ENCODE peak calls at places on chromosome 16, in five cellular contexts. S is IMR-90, P is mesenchymal stem cell, N is mesendoderm, K is H9. I is an unnamed sample.

GRCh38 chr16:12971216-12971615 is 69.8 kb downstream of the SHISA9 start:
- DNase-seq in S (no peak), P (no peak), N (peak; percentile 59), K (no peak), I (no peak)

GRCh38 chr16:61926766-61927165 is 109.5 kb downstream of the CDH8 start:
- DNase-seq in S (no peak), P (no peak), N (no peak), K (no peak), I (no peak)

GRCh38 chr16:77137045-77137444 is 53.9 kb upstream of the MON1B start:
- DNase-seq in S (no peak), P (peak; percentile 8), N (no peak), K (no peak), I (no peak)

GRCh38 chr16:3881499-3881995 is 1.0 kb upstream of the CREBBP start:
- DNase-seq in S (no peak), P (no peak), N (peak; percentile 49), K (peak; percentile 46), I (no peak)

GRCh38 chr16:77946834-77947233 is 75.5 kb upstream of the CLEC3A start:
- DNase-seq in S (peak; percentile 14), P (peak; percentile 77), N (peak; percentile 98), K (no peak), I (peak; percentile 53)

GRCh38 chr16:81505011-81505660 is 60.5 kb downstream of the CMIP start:
- DNase-seq in S (no peak), P (no peak), N (peak; percentile 51), K (no peak), I (no peak)

GRCh38 chr16:9980981-9981380 is 201.2 kb downstream of the GRIN2A start:
- DNase-seq in S (no peak), P (no peak), N (no peak), K (no peak), I (no peak)

GRCh38 chr16:4641306-4641687 is 16.7 kb downstream of the MGRN1 start:
- DNase-seq in S (no peak), P (no peak), N (no peak), K (no peak), I (no peak)

GRCh38 chr16:77009453-77009852 is 181.5 kb upstream of the MON1B start:
- DNase-seq in S (no peak), P (no peak), N (no peak), K (no peak), I (no peak)

GRCh38 chr16:87736003-87736382 is 29.8 kb downstream of the KLHDC4 start:
- DNase-seq in S (no peak), P (no peak), N (no peak), K (no peak), I (no peak)

GRCh38 chr16:89017956-89018604 is 41.1 kb upstream of the CBFA2T3 start:
- DNase-seq in S (no peak), P (no peak), N (no peak), K (no peak), I (no peak)

GRCh38 chr16:72924918-72925630 is 122.9 kb downstream of the ZFHX3 start:
- DNase-seq in S (no peak), P (no peak), N (no peak), K (no peak), I (no peak)

GRCh38 chr16:54164789-54165173 is 121.8 kb downstream of the IRX3 start:
- DNase-seq in S (no peak), P (no peak), N (no peak), K (no peak), I (no peak)

GRCh38 chr16:15811778-15812750 is 44.8 kb downstream of the MYH11 start:
- DNase-seq in S (peak; percentile 86), P (peak; percentile 93), N (peak; percentile 92), K (no peak), I (peak; percentile 39)

GRCh38 chr16:73432794-73433455 is 385.0 kb upstream of the ZFHX3 start:
- DNase-seq in S (no peak), P (no peak), N (no peak), K (no peak), I (no peak)

GRCh38 chr16:72996291-72997062 is 51.5 kb downstream of the ZFHX3 start:
- DNase-seq in S (no peak), P (no peak), N (no peak), K (no peak), I (no peak)

GRCh38 chr16:69166221-69166833 is 20.6 kb upstream of the SNTB2 start:
- DNase-seq in S (peak; percentile 82), P (no peak), N (no peak), K (no peak), I (no peak)

GRCh38 chr16:49592507-49593422 is 219.2 kb downstream of the C16orf78 start:
- DNase-seq in S (peak; percentile 7), P (peak; percentile 27), N (peak; percentile 81), K (peak; percentile 72), I (peak; percentile 56)

GRCh38 chr16:69166946-69167930 is 19.7 kb upstream of the SNTB2 start:
- DNase-seq in S (peak; percentile 65), P (no peak), N (no peak), K (no peak), I (no peak)

GRCh38 chr16:60945225-60945624 is 1091.0 kb downstream of the CDH8 start:
- DNase-seq in S (no peak), P (no peak), N (peak; percentile 83), K (peak; percentile 53), I (peak; percentile 55)

GRCh38 chr16:15643453-15644305 is 725 bp upstream of the MARF1 start:
- DNase-seq in S (peak; percentile 59), P (peak; percentile 78), N (peak; percentile 58), K (no peak), I (no peak)

GRCh38 chr16:27470567-27471431 is 68.8 kb downstream of the IL21R start:
- DNase-seq in S (peak; percentile 74), P (peak; percentile 93), N (no peak), K (no peak), I (no peak)

GRCh38 chr16:3188675-3188924 is 596 bp downstream of the OR1F1 start:
- DNase-seq in S (no peak), P (no peak), N (no peak), K (no peak), I (no peak)

GRCh38 chr16:69888005-69888560 is 63.1 kb upstream of the CLEC18A start:
- DNase-seq in S (no peak), P (no peak), N (no peak), K (no peak), I (no peak)

GRCh38 chr16:50311134-50311528 is 44.8 kb downstream of the ADCY7 start:
- DNase-seq in S (no peak), P (no peak), N (no peak), K (no peak), I (no peak)

GRCh38 chr16:70656065-70656711 is 9.8 kb downstream of the IL34 start:
- DNase-seq in S (no peak), P (no peak), N (no peak), K (no peak), I (no peak)

GRCh38 chr16:57372372-57373116 is at the start of gene CX3CL1:
- DNase-seq in S (peak; percentile 39), P (peak; percentile 62), N (peak; percentile 92), K (peak; percentile 86), I (no peak)

GRCh38 chr16:12271006-12271405 is 294.5 kb downstream of the SNX29 start:
- DNase-seq in S (peak; percentile 32), P (peak; percentile 38), N (peak; percentile 79), K (peak; percentile 69), I (peak; percentile 9)

DNA sequence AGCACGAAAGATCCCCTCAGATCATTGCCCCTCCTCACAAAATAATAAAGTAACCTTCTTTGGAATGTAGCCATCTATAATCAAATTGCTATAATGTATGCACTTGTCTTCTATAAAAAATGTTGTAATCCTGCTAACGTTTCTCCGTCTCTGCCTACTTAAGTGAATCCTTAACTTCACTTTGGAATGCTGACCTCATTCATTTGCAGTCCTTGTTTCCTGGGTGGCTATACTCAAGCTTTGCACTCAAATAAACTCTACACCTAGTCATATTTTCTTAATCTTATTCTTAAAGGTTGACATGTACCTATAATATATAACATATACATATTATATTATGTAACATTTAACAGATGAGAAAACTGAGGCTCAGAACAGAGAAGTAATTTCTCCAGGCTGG is 22.7 kb downstream of the CHD9NB start:
- DNase-seq in S (no peak), P (no peak), N (no peak), K (no peak), I (no peak)
- H2BK120ac ChIP-seq in S (no peak overlapping the region), P (no peak overlapping the region), N (no peak overlapping the region), K (no peak overlapping the region), I (no peak overlapping the region)

DNA sequence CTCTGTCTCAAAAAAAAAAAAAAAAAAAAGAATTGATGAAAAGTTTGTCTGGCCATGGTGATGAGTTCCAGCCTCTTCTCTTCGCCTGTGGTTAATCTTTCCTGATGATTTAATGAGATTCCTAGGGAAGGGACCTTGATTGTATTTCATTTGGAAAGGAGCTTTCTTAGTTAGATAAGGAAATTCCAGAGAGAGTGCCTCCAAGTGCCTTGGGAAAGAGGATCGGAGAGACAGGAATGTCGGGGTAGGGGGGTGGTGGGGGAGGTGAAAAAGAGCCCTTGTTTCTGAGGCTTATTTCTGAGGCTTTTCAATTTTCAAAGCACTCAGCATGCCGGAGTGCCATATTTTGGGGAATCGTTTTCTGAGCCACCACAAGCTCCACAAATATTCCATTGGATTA is 93.2 kb upstream of the SIAH1 start:
- DNase-seq in S (no peak), P (peak; percentile 39), N (peak; percentile 92), K (no peak), I (no peak)
- H2BK120ac ChIP-seq in S (no peak overlapping the region), P (no peak overlapping the region), N (no peak overlapping the region), K (no peak overlapping the region), I (no peak overlapping the region)

GRCh38 chr16:574021-574760 is 4.4 kb downstream of the PIGQ start:
- DNase-seq in S (no peak), P (no peak), N (no peak), K (no peak), I (no peak)

GRCh38 chr16:575354-576196 is 5.8 kb downstream of the PIGQ start:
- DNase-seq in S (no peak), P (no peak), N (no peak), K (no peak), I (no peak)

GRCh38 chr16:576197-576822 is 6.5 kb downstream of the PIGQ start:
- DNase-seq in S (no peak), P (no peak), N (no peak), K (no peak), I (no peak)

GRCh38 chr16:569445-570254 is at the start of gene PIGQ:
- DNase-seq in S (peak; percentile 35), P (peak; percentile 79), N (peak; percentile 84), K (peak; percentile 83), I (peak; percentile 74)

DNA sequence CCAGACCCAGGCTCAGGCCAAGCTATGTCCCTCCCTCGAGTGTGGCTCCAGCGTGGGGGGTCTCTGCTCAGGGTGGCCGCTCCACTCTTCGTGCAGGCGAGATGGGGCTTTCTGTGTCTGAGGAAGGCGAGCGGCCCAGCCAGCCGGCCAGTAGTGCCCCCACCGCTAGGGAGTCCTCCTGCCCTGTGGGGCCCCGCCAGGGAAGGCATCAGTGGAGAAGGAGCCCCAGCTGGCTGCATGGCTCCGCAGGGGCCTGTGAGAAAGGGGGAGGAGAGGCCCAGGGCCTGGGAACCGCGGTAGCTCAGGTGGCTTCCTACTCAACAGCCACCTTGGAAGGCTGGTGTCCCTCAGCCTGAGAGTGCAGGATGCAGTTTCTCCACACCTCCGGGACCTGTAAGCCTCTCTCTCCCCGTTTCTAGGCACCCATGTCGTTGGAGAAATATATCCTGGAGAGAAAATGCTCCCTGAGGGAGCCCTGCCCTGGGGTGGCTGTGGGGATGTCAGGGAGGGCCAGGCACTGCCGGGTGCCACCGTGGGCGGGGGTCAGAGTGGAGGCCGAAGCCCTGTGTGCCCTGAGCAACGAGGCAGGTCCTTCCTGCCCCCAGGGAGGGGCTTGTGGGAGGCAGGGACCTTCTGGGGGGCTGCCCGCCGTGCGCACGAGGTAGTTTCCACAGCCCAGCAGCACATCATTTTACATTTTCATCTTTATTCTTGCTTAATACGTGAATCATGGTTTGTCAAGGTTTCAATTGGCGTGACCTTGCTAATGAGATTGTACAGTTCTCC is 3.3 kb downstream of the PIGQ start:
- DNase-seq in S (no peak), P (no peak), N (no peak), K (no peak), I (no peak)
- H2BK120ac ChIP-seq in S (no peak overlapping the region), P (no peak overlapping the region), N (no peak overlapping the region), K (no peak overlapping the region), I (no peak overlapping the region)

GRCh38 chr16:24077989-24078388 is 178.1 kb upstream of the CACNG3 start:
- DNase-seq in S (no peak), P (no peak), N (no peak), K (peak; percentile 15), I (no peak)
- H2BK120ac ChIP-seq in S (no peak overlapping the region), P (no peak overlapping the region), N (no peak overlapping the region), K (no peak overlapping the region), I (no peak overlapping the region)

I was measured in neuronal stem cell.